ENCODE peak calls at places on chromosomes 13 and 19, in eight cellular contexts. T is body of pancreas, Q is neural progenitor cell, X is tibial artery, L is cardiac muscle cell, R is GM12878, Y is MM.1S, N is ovary. O is an unnamed sample. For H3K9me3, the result is how much of the 10 kb centered on the place peaks cover.

GRCh38 chr13:111572956-111573355 is 252.5 kb downstream of the TEX29 start:
- DNase-seq in X (no peak), L (no peak), Q (no peak), Y (no peak), N (no peak), R (no peak), T (peak), O (peak)

GRCh38 chr19:17035842-17036424 is 9.3 kb upstream of the CPAMD8 start:
- DNase-seq in Q (no peak), R (no peak), X (peak), Y (no peak), T (no peak), L (no peak), N (no peak), O (no peak)

GRCh38 chr19:4368128-4368820 is 24.9 kb downstream of the MPND start:
- DNase-seq in Y (no peak), L (no peak), X (no peak), R (no peak), Q (no peak), N (peak), T (no peak), O (no peak)

GRCh38 chr13:43046259-43046658 is 22.9 kb downstream of the DNAJC15 start:
- DNase-seq in Q (no peak), T (no peak), N (no peak), R (no peak), X (no peak), L (no peak), Y (no peak), O (no peak)

GRCh38 chr13:100156786-100157185 is 67.9 kb downstream of the PCCA start:
- DNase-seq in X (no peak), Q (no peak), T (no peak), N (no peak), L (no peak), Y (no peak), R (no peak), O (no peak)

GRCh38 chr19:13841339-13842293 is 35.3 kb upstream of the NANOS3 start:
- DNase-seq in X (no peak), N (no peak), R (no peak), T (peak), L (no peak), Q (no peak), Y (peak), O (peak)

GRCh38 chr19:2587001-2587719 is 111.2 kb downstream of the GADD45B start:
- DNase-seq in Y (no peak), N (no peak), R (no peak), Q (peak), X (peak), L (no peak), T (no peak), O (no peak)

GRCh38 chr13:32881074-32881791 is 135.0 kb upstream of the KL start:
- DNase-seq in L (no peak), T (no peak), Y (no peak), R (no peak), Q (no peak), X (no peak), N (no peak), O (no peak)

GRCh38 chr19:11964496-11964857 is 363 bp upstream of the ZNF763 start:
- DNase-seq in L (no peak), N (no peak), R (no peak), Q (no peak), Y (no peak), X (no peak), T (no peak), O (no peak)

GRCh38 chr19:48964205-48965032 is 690 bp upstream of the FTL start:
- DNase-seq in Q (peak), T (no peak), X (peak), N (peak), Y (no peak), L (peak), R (no peak), O (peak)

GRCh38 chr19:39111593-39112199 is 13.9 kb upstream of the PAK4 start:
- DNase-seq in R (no peak), N (no peak), L (no peak), T (no peak), X (no peak), Y (no peak), Q (no peak), O (peak)

GRCh38 chr19:17966497-17967257 is at the start of gene KCNN1:
- DNase-seq in Y (no peak), R (no peak), Q (peak), L (peak), T (no peak), X (no peak), N (peak), O (no peak)

GRCh38 chr13:33571618-33572017 is 246.3 kb upstream of the RFC3 start:
- DNase-seq in X (no peak), L (no peak), R (no peak), N (no peak), Y (no peak), Q (no peak), T (no peak), O (no peak)

GRCh38 chr13:38308736-38309135 is 40.9 kb upstream of the UFM1 start:
- DNase-seq in Q (no peak), R (no peak), X (no peak), N (no peak), Y (no peak), T (no peak), L (no peak), O (no peak)

GRCh38 chr13:24253520-24254150 is 55.7 kb upstream of the C1QTNF9 start:
- DNase-seq in R (no peak), L (no peak), Q (no peak), T (no peak), N (no peak), X (no peak), Y (no peak), O (no peak)

GRCh38 chr13:24251525-24251924 is 57.9 kb upstream of the C1QTNF9 start:
- DNase-seq in L (no peak), Y (no peak), T (no peak), N (no peak), R (no peak), X (no peak), Q (no peak), O (peak)

GRCh38 chr13:24249586-24249985 is 59.8 kb upstream of the C1QTNF9 start:
- DNase-seq in N (no peak), R (no peak), L (no peak), T (no peak), Y (no peak), Q (no peak), X (no peak), O (no peak)

GRCh38 chr13:24252136-24252535 is 57.2 kb upstream of the C1QTNF9 start:
- DNase-seq in R (no peak), L (no peak), N (no peak), X (no peak), Q (no peak), Y (no peak), T (no peak), O (no peak)

DNA sequence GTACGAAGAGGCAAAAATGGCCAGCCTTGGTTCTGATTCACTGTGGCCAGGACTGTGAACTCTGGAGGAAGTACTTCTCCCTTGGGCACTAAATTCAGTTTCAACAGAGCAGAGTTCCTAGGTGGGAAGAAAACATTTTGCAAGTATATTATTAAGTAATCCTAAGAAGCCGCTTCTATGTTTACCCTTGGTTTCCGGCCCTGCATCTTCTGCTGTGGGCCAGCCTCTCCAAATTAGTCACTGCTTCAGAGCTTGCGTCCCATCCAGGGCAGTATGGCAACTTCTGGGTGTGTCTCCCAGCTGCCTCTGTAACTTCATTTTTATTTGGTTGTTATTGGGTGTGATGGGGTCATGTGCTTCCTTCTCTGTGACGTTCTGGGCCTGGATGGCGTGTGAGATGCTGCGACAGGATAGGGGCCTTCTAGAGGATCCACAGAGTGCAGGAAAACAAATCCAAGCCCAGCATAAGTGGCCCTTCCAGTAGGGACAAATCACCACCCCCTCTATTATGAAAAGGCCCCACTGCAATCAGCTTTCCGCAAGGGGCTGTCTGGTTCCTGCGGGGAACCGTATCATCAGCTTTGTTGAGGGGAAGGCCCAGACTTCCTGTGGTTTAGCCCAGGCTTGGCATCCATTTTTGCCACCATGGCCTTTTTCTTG is 55.1 kb upstream of the C1QTNF9 start:
- DNase-seq in L (no peak), N (no peak), T (no peak), R (no peak), Y (no peak), Q (no peak), X (no peak), O (peak)
- H3K27ac ChIP-seq in L (no peak), N (no peak), T (no peak), R (no peak), Y (no peak), Q (no peak), X (no peak), O (peak)

GRCh38 chr19:50184196-50184595 is 19.2 kb upstream of the MYH14 start:
- DNase-seq in R (no peak), L (no peak), N (no peak), Y (no peak), T (no peak), Q (no peak), X (no peak), O (no peak)
- H3K9me3 ChIP-seq in R (under half), L (under half), N (under half), Y (under half), T (under half), Q (under half), X (under half), O (under half)

GRCh38 chr19:24032651-24033050 is 54.3 kb upstream of the ZNF254 start:
- DNase-seq in Q (no peak), X (no peak), T (no peak), R (no peak), L (no peak), N (peak), Y (no peak), O (no peak)
- H3K4me3 ChIP-seq in Q (peak), X (peak), T (no peak), R (peak), L (peak), N (peak), Y (no peak), O (no peak)

DNA sequence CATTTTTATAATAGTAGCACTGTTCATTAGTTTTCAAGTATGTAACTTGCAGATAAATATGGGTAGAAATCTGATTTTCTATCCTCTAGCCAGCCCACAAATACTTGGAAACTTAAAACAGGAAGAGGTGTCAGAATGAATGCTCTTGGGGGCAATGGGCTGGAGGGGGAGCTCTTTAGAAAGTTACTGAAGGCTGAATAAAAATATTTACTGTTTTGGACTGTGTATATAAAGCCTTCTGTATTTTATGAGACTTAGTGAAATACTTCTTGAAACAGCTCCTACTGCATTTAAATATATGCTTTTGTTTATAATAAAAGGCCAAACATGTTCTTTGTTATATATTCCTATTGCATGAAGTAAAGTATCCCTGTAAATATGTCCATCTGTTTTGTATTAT is 138.8 kb downstream of the RGCC start:
- DNase-seq in Q (no peak), X (no peak), Y (no peak), L (no peak), R (no peak), T (no peak), N (no peak), O (no peak)
- H3K27ac ChIP-seq in Q (no peak), X (no peak), Y (no peak), L (no peak), R (no peak), T (no peak), N (no peak), O (no peak)